ENCODE peak calls at places on chromosomes 4 and X, in six cellular contexts. Z, J, M, F, T and P are unnamed samples.

GRCh38 chr4:8457646-8458045 is 17.1 kb downstream of the TRMT44 start:
- DNase-seq in Z (no peak), J (no peak), M (no peak), F (no peak), T (no peak), P (no peak)

GRCh38 chr4:6731301-6731641 is 15.3 kb downstream of the BLOC1S4 start:
- DNase-seq in Z (no peak), J (no peak), M (no peak), F (no peak), T (no peak), P (no peak)

GRCh38 chrX:100609591-100609990 is 24.9 kb downstream of the TNMD start:
- DNase-seq in Z (no peak), J (no peak), M (no peak), F (no peak), T (no peak), P (no peak)

GRCh38 chr4:128528793-128529553 is 241.4 kb upstream of the PGRMC2 start:
- DNase-seq in Z (no peak), J (no peak), M (no peak), F (peak), T (no peak), P (no peak)

GRCh38 chr4:175674219-175674618 is 137.8 kb downstream of the GPM6A start:
- DNase-seq in Z (no peak), J (no peak), M (no peak), F (no peak), T (no peak), P (no peak)

GRCh38 chr4:2409381-2409783 is 9.1 kb downstream of the ZFYVE28 start:
- DNase-seq in Z (no peak), J (no peak), M (no peak), F (no peak), T (no peak), P (no peak)

GRCh38 chrX:41085883-41086626 is 810 bp downstream of the USP9X start:
- DNase-seq in Z (peak), J (peak), M (no peak), F (peak), T (peak), P (peak)

GRCh38 chrX:39073131-39073530 is 271.9 kb downstream of the MID1IP1 start:
- DNase-seq in Z (no peak), J (no peak), M (no peak), F (no peak), T (no peak), P (no peak)

GRCh38 chr4:57114973-57115372 is 4.8 kb upstream of the IGFBP7 start:
- DNase-seq in Z (no peak), J (no peak), M (no peak), F (no peak), T (no peak), P (no peak)

GRCh38 chr4:145755802-145756201 is 75.9 kb downstream of the C4orf51 start:
- DNase-seq in Z (no peak), J (no peak), M (no peak), F (no peak), T (no peak), P (no peak)

GRCh38 chrX:134484039-134484438 is 24.1 kb downstream of the HPRT1 start:
- DNase-seq in Z (no peak), J (no peak), M (peak), F (no peak), T (no peak), P (no peak)

GRCh38 chrX:12058087-12058486 is 80.2 kb upstream of the FRMPD4 start:
- DNase-seq in Z (no peak), J (no peak), M (no peak), F (no peak), T (no peak), P (no peak)

GRCh38 chr4:104491396-104491821 is 3.3 kb downstream of the CXXC4 start:
- DNase-seq in Z (peak), J (peak), M (peak), F (peak), T (peak), P (peak)

GRCh38 chr4:168751263-168752225 is 254.7 kb downstream of the PALLD start:
- DNase-seq in Z (no peak), J (no peak), M (no peak), F (no peak), T (no peak), P (no peak)

GRCh38 chr4:80610845-80611244 is 275.3 kb downstream of the CFAP299 start:
- DNase-seq in Z (no peak), J (no peak), M (peak), F (no peak), T (no peak), P (no peak)

GRCh38 chrX:18574591-18574990 is 97.3 kb downstream of the RS1 start:
- DNase-seq in Z (no peak), J (no peak), M (no peak), F (peak), T (no peak), P (no peak)

GRCh38 chr4:15010038-15010585 is 7.8 kb downstream of the CPEB2 start:
- DNase-seq in Z (no peak), J (no peak), M (no peak), F (no peak), T (no peak), P (no peak)

GRCh38 chr4:175421506-175421905 is 390.6 kb downstream of the GPM6A start:
- DNase-seq in Z (no peak), J (no peak), M (no peak), F (no peak), T (no peak), P (no peak)

GRCh38 chr4:6924361-6924779 is 14.7 kb downstream of the TBC1D14 start:
- DNase-seq in Z (no peak), J (no peak), M (no peak), F (no peak), T (no peak), P (no peak)

GRCh38 chrX:129433945-129434344 is 89.3 kb downstream of the SMARCA1 start:
- DNase-seq in Z (no peak), J (no peak), M (no peak), F (no peak), T (no peak), P (no peak)

GRCh38 chr4:125676156-125676555 is 361.4 kb downstream of the FAT4 start:
- DNase-seq in Z (no peak), J (no peak), M (no peak), F (no peak), T (no peak), P (no peak)

GRCh38 chr4:153249199-153250154 is 45.2 kb downstream of the TRIM2 start:
- DNase-seq in Z (peak), J (peak), M (peak), F (peak), T (peak), P (peak)

GRCh38 chr4:52659722-52660261 is 691 bp upstream of the USP46 start:
- DNase-seq in Z (peak), J (peak), M (no peak), F (peak), T (peak), P (no peak)